ENCODE peak calls at places on chromosomes 13 and 19, in five cellular contexts. One of them, this sample, is unnamed.

GRCh38 chr19:39246951-39247669 is 1.5 kb downstream of the IFNL4 start:
- DNase-seq in sciatic nerve: no peak
- DNase-seq in psoas muscle: peak
- DNase-seq in thoracic aorta: no peak
- DNase-seq in fibroblast of the conjunctiva: no peak
- DNase-seq in this sample: no peak

GRCh38 chr19:14830702-14831101 is 4.3 kb downstream of the OR7A5 start:
- DNase-seq in sciatic nerve: no peak
- DNase-seq in psoas muscle: no peak
- DNase-seq in thoracic aorta: no peak
- DNase-seq in fibroblast of the conjunctiva: no peak
- DNase-seq in this sample: no peak

GRCh38 chr13:89097994-89098393 is 1426.8 kb downstream of the SLITRK5 start:
- DNase-seq in sciatic nerve: no peak
- DNase-seq in psoas muscle: no peak
- DNase-seq in thoracic aorta: no peak
- DNase-seq in fibroblast of the conjunctiva: no peak
- DNase-seq in this sample: no peak

GRCh38 chr13:93715866-93716265 is 489.3 kb downstream of the GPC6 start:
- DNase-seq in sciatic nerve: no peak
- DNase-seq in psoas muscle: no peak
- DNase-seq in thoracic aorta: no peak
- DNase-seq in fibroblast of the conjunctiva: no peak
- DNase-seq in this sample: no peak

GRCh38 chr19:13865578-13866462 is 11.1 kb upstream of the NANOS3 start:
- DNase-seq in sciatic nerve: no peak
- DNase-seq in psoas muscle: no peak
- DNase-seq in thoracic aorta: no peak
- DNase-seq in fibroblast of the conjunctiva: no peak
- DNase-seq in this sample: no peak

GRCh38 chr19:14985133-14985532 is 5.5 kb upstream of the SLC1A6 start:
- DNase-seq in sciatic nerve: no peak
- DNase-seq in psoas muscle: no peak
- DNase-seq in thoracic aorta: no peak
- DNase-seq in fibroblast of the conjunctiva: no peak
- DNase-seq in this sample: no peak

GRCh38 chr19:29623726-29624488 is 17.8 kb downstream of the POP4 start:
- DNase-seq in sciatic nerve: no peak
- DNase-seq in psoas muscle: no peak
- DNase-seq in thoracic aorta: no peak
- DNase-seq in fibroblast of the conjunctiva: no peak
- DNase-seq in this sample: no peak

GRCh38 chr13:33649212-33649917 is 168.6 kb upstream of the RFC3 start:
- DNase-seq in sciatic nerve: no peak
- DNase-seq in psoas muscle: no peak
- DNase-seq in thoracic aorta: no peak
- DNase-seq in fibroblast of the conjunctiva: no peak
- DNase-seq in this sample: no peak

GRCh38 chr19:30178721-30179402 is 193.3 kb upstream of the ZNF536 start:
- DNase-seq in sciatic nerve: no peak
- DNase-seq in psoas muscle: no peak
- DNase-seq in thoracic aorta: no peak
- DNase-seq in fibroblast of the conjunctiva: no peak
- DNase-seq in this sample: no peak

GRCh38 chr13:23810842-23811241 is 78.4 kb downstream of the MIPEP start:
- DNase-seq in sciatic nerve: no peak
- DNase-seq in psoas muscle: no peak
- DNase-seq in thoracic aorta: no peak
- DNase-seq in fibroblast of the conjunctiva: no peak
- DNase-seq in this sample: no peak

GRCh38 chr19:10283786-10284540 is 2.8 kb upstream of the ICAM4 start:
- DNase-seq in sciatic nerve: no peak
- DNase-seq in psoas muscle: no peak
- DNase-seq in thoracic aorta: no peak
- DNase-seq in fibroblast of the conjunctiva: no peak
- DNase-seq in this sample: no peak

GRCh38 chr19:8335343-8336071 is 7.6 kb downstream of the KANK3 start:
- DNase-seq in sciatic nerve: no peak
- DNase-seq in psoas muscle: no peak
- DNase-seq in thoracic aorta: no peak
- DNase-seq in fibroblast of the conjunctiva: no peak
- DNase-seq in this sample: no peak

GRCh38 chr19:38247126-38247525 is 9.0 kb downstream of the PPP1R14A start:
- DNase-seq in sciatic nerve: no peak
- DNase-seq in psoas muscle: no peak
- DNase-seq in thoracic aorta: no peak
- DNase-seq in fibroblast of the conjunctiva: no peak
- DNase-seq in this sample: no peak

GRCh38 chr19:15780595-15781418 is 6.7 kb upstream of the OR10H5 start:
- DNase-seq in sciatic nerve: no peak
- DNase-seq in psoas muscle: no peak
- DNase-seq in thoracic aorta: no peak
- DNase-seq in fibroblast of the conjunctiva: no peak
- DNase-seq in this sample: no peak

GRCh38 chr13:48600374-48601364 is 53.1 kb upstream of the CYSLTR2 start:
- DNase-seq in sciatic nerve: no peak
- DNase-seq in psoas muscle: no peak
- DNase-seq in thoracic aorta: no peak
- DNase-seq in fibroblast of the conjunctiva: no peak
- DNase-seq in this sample: peak

GRCh38 chr19:307111-307531 is 15.9 kb upstream of the PLPP2 start:
- DNase-seq in sciatic nerve: no peak
- DNase-seq in psoas muscle: no peak
- DNase-seq in thoracic aorta: no peak
- DNase-seq in fibroblast of the conjunctiva: no peak
- DNase-seq in this sample: no peak

GRCh38 chr19:53112286-53112685 is 9.1 kb upstream of the ZNF160 start:
- DNase-seq in sciatic nerve: no peak
- DNase-seq in psoas muscle: no peak
- DNase-seq in thoracic aorta: no peak
- DNase-seq in fibroblast of the conjunctiva: no peak
- DNase-seq in this sample: no peak

GRCh38 chr19:10155834-10156233 is 36.1 kb upstream of the EIF3G start:
- DNase-seq in sciatic nerve: no peak
- DNase-seq in psoas muscle: no peak
- DNase-seq in thoracic aorta: no peak
- DNase-seq in fibroblast of the conjunctiva: no peak
- DNase-seq in this sample: no peak

GRCh38 chr13:110396913-110397379 is 89.9 kb downstream of the COL4A2 start:
- DNase-seq in sciatic nerve: peak
- DNase-seq in psoas muscle: peak
- DNase-seq in thoracic aorta: peak
- DNase-seq in fibroblast of the conjunctiva: peak
- DNase-seq in this sample: peak

GRCh38 chr13:29748097-29748496 is 102.3 kb downstream of the UBL3 start:
- DNase-seq in sciatic nerve: no peak
- DNase-seq in psoas muscle: no peak
- DNase-seq in thoracic aorta: no peak
- DNase-seq in fibroblast of the conjunctiva: no peak
- DNase-seq in this sample: no peak

GRCh38 chr19:56113071-56113632 is 7.9 kb downstream of the ZNF787 start:
- DNase-seq in sciatic nerve: no peak
- DNase-seq in psoas muscle: no peak
- DNase-seq in thoracic aorta: no peak
- DNase-seq in fibroblast of the conjunctiva: no peak
- DNase-seq in this sample: no peak

GRCh38 chr19:15640294-15640903 is at the start of gene CYP4F3:
- DNase-seq in sciatic nerve: peak
- DNase-seq in psoas muscle: peak
- DNase-seq in thoracic aorta: no peak
- DNase-seq in fibroblast of the conjunctiva: no peak
- DNase-seq in this sample: no peak

GRCh38 chr13:92656103-92656502 is 570.5 kb upstream of the GPC6 start:
- DNase-seq in sciatic nerve: no peak
- DNase-seq in psoas muscle: no peak
- DNase-seq in thoracic aorta: no peak
- DNase-seq in fibroblast of the conjunctiva: no peak
- DNase-seq in this sample: no peak

GRCh38 chr13:66208589-66208988 is 1021.5 kb downstream of the PCDH9 start:
- DNase-seq in sciatic nerve: no peak
- DNase-seq in psoas muscle: no peak
- DNase-seq in thoracic aorta: no peak
- DNase-seq in fibroblast of the conjunctiva: no peak
- DNase-seq in this sample: no peak

GRCh38 chr13:47334173-47334572 is 437.3 kb upstream of the HTR2A start:
- DNase-seq in sciatic nerve: no peak
- DNase-seq in psoas muscle: peak
- DNase-seq in thoracic aorta: no peak
- DNase-seq in fibroblast of the conjunctiva: peak
- DNase-seq in this sample: peak

GRCh38 chr19:55527197-55528029 is 9.5 kb downstream of the SBK2 start:
- DNase-seq in sciatic nerve: no peak
- DNase-seq in psoas muscle: no peak
- DNase-seq in thoracic aorta: no peak
- DNase-seq in fibroblast of the conjunctiva: no peak
- DNase-seq in this sample: no peak

GRCh38 chr13:23488442-23488841 is 54.9 kb upstream of the SACS start:
- DNase-seq in sciatic nerve: no peak
- DNase-seq in psoas muscle: no peak
- DNase-seq in thoracic aorta: no peak
- DNase-seq in fibroblast of the conjunctiva: no peak
- DNase-seq in this sample: no peak

GRCh38 chr13:66210677-66211076 is 1019.5 kb downstream of the PCDH9 start:
- DNase-seq in sciatic nerve: no peak
- DNase-seq in psoas muscle: no peak
- DNase-seq in thoracic aorta: no peak
- DNase-seq in fibroblast of the conjunctiva: peak
- DNase-seq in this sample: peak

GRCh38 chr13:32125221-32125621 is 93.6 kb downstream of the FRY start:
- DNase-seq in sciatic nerve: no peak
- DNase-seq in psoas muscle: no peak
- DNase-seq in thoracic aorta: no peak
- DNase-seq in fibroblast of the conjunctiva: peak
- DNase-seq in this sample: no peak

GRCh38 chr19:39341122-39341719 is 1.0 kb upstream of the SAMD4B start:
- DNase-seq in sciatic nerve: peak
- DNase-seq in psoas muscle: no peak
- DNase-seq in thoracic aorta: no peak
- DNase-seq in fibroblast of the conjunctiva: no peak
- DNase-seq in this sample: no peak